ENCODE peak calls at places on chromosomes 4 and X, in eight cellular contexts. Y, S, H, F, W, C, V and N are unnamed samples.

GRCh38 chrX:12946838-12947544 is 27.9 kb upstream of the TMSB4X start:
- DNase-seq in W (peak), H (peak), C (peak), Y (no peak), S (peak), V (peak), F (peak), N (peak)

GRCh38 chrX:111244238-111244750 is 26.0 kb downstream of the CAPN6 start:
- DNase-seq in C (no peak), V (peak), S (no peak), H (peak), Y (no peak), W (peak), F (peak), N (no peak)

GRCh38 chr4:98633159-98633558 is 25.3 kb downstream of the TSPAN5 start:
- DNase-seq in Y (no peak), W (no peak), V (no peak), C (no peak), F (no peak), H (no peak), S (no peak), N (no peak)

GRCh38 chr4:107876096-107876495 is 51.4 kb downstream of the SGMS2 start:
- DNase-seq in H (no peak), S (no peak), Y (no peak), V (no peak), C (no peak), F (no peak), W (peak), N (no peak)

GRCh38 chrX:153556767-153557166 is 39.3 kb downstream of the ATP2B3 start:
- DNase-seq in H (no peak), W (peak), F (no peak), V (no peak), C (no peak), S (no peak), Y (no peak), N (no peak)

GRCh38 chrX:153960786-153961185 is 10.8 kb downstream of the HCFC1 start:
- DNase-seq in W (no peak), C (no peak), S (no peak), F (no peak), V (no peak), H (no peak), Y (no peak), N (no peak)

GRCh38 chrX:119685225-119686066 is 7.5 kb downstream of the SEPTIN6 start:
- DNase-seq in C (no peak), Y (no peak), S (no peak), H (no peak), F (peak), W (no peak), V (no peak), N (no peak)

GRCh38 chr4:103008875-103009729 is 10.4 kb downstream of the SLC9B1 start:
- DNase-seq in F (peak), Y (peak), V (peak), W (peak), C (no peak), S (no peak), H (peak), N (no peak)

GRCh38 chr4:8847764-8848163 is 23.9 kb downstream of the HMX1 start:
- DNase-seq in W (no peak), V (no peak), H (peak), C (no peak), Y (no peak), S (no peak), F (no peak), N (no peak)

GRCh38 chr4:151820004-151820403 is 59.2 kb upstream of the GATB start:
- DNase-seq in C (no peak), Y (no peak), V (no peak), S (no peak), W (no peak), H (no peak), F (no peak), N (no peak)

GRCh38 chr4:41106694-41107419 is 107.5 kb downstream of the APBB2 start:
- DNase-seq in F (no peak), H (no peak), S (no peak), C (no peak), Y (no peak), V (no peak), W (no peak), N (no peak)

GRCh38 chr4:3515646-3516045 is 16.6 kb downstream of the LRPAP1 start:
- DNase-seq in F (no peak), V (no peak), S (no peak), C (no peak), Y (no peak), H (no peak), W (no peak), N (no peak)

GRCh38 chrX:22325091-22325490 is 52.4 kb downstream of the CBLL2 start:
- DNase-seq in F (peak), S (no peak), V (no peak), H (no peak), Y (no peak), W (no peak), C (no peak), N (no peak)

GRCh38 chrX:6002056-6002455 is 226.6 kb downstream of the NLGN4X start:
- DNase-seq in W (peak), S (no peak), F (no peak), H (no peak), Y (no peak), V (no peak), C (no peak), N (no peak)

GRCh38 chr4:123659262-123659661 is 262.7 kb downstream of the SPRY1 start:
- DNase-seq in F (no peak), S (no peak), V (no peak), C (no peak), Y (no peak), W (no peak), H (no peak), N (no peak)

GRCh38 chrX:10017866-10018265 is 50.7 kb downstream of the CLDN34 start:
- DNase-seq in F (no peak), S (no peak), C (no peak), W (no peak), V (no peak), Y (no peak), H (no peak), N (no peak)

GRCh38 chrX:4710618-4711433 is 997.4 kb upstream of the PRKX start:
- DNase-seq in Y (no peak), W (no peak), C (no peak), F (no peak), S (no peak), V (no peak), H (no peak), N (no peak)

GRCh38 chr4:72486991-72487390 is 82.0 kb downstream of the ADAMTS3 start:
- DNase-seq in H (no peak), F (no peak), W (no peak), Y (no peak), V (no peak), C (no peak), S (no peak), N (no peak)

GRCh38 chrX:110588164-110588563 is 207.5 kb downstream of the CHRDL1 start:
- DNase-seq in Y (no peak), F (no peak), H (no peak), V (no peak), C (no peak), S (no peak), W (peak), N (no peak)

GRCh38 chrX:68917799-68918198 is 89.0 kb downstream of the EFNB1 start:
- DNase-seq in S (no peak), W (no peak), C (no peak), Y (no peak), H (no peak), V (no peak), F (no peak), N (no peak)

GRCh38 chr4:169270810-169271691 is at the start of gene SH3RF1:
- DNase-seq in S (no peak), V (peak), H (peak), W (peak), C (peak), F (peak), Y (no peak), N (no peak)